ENCODE peak calls at places on chromosomes 2 and 18, in eight cellular contexts. C, M, V, Q, W, Y, R and J are unnamed samples.

GRCh38 chr2:213763358-213763757 is 479.1 kb downstream of the SPAG16 start:
- DNase-seq in C (no peak), Q (no peak), R (no peak), M (no peak), Y (no peak), W (no peak), V (no peak), J (no peak)

GRCh38 chr2:142286618-142287017 is 155.8 kb upstream of the LRP1B start:
- DNase-seq in M (peak; percentile 34), V (peak; percentile 23), W (peak; percentile 61), C (no peak), R (no peak), Q (no peak), Y (peak; percentile 42), J (no peak)

GRCh38 chr2:171972329-171972982 is 27.3 kb upstream of the METAP1D start:
- DNase-seq in Q (no peak), W (no peak), Y (no peak), M (no peak), V (no peak), R (no peak), C (peak; percentile 3), J (no peak)

GRCh38 chr2:141611143-141611571 is 519.7 kb downstream of the LRP1B start:
- DNase-seq in V (no peak), Q (peak; percentile 0), M (no peak), Y (no peak), C (peak; percentile 51), W (peak; percentile 41), R (no peak), J (no peak)

GRCh38 chr2:241617431-241618154 is 19.4 kb downstream of the THAP4 start:
- DNase-seq in M (no peak), C (no peak), Q (no peak), Y (no peak), W (no peak), V (peak; percentile 74), R (peak; percentile 33), J (no peak)

GRCh38 chr2:23464156-23464555 is 79.2 kb downstream of the KLHL29 start:
- DNase-seq in C (no peak), W (no peak), Q (no peak), V (no peak), M (no peak), Y (no peak), R (no peak), J (no peak)

GRCh38 chr18:54360406-54360805 is 2.7 kb downstream of the C18orf54 start:
- DNase-seq in W (no peak), V (no peak), R (no peak), Y (no peak), C (peak; percentile 16), M (no peak), Q (peak; percentile 16), J (no peak)

GRCh38 chr2:55051026-55051866 is 995 bp upstream of the RTN4 start:
- DNase-seq in Y (peak; percentile 99), C (peak; percentile 98), W (peak; percentile 99), Q (peak; percentile 99), M (no peak), R (peak; percentile 58), V (no peak), J (no peak)

GRCh38 chr18:62802523-62802922 is 87.2 kb downstream of the PHLPP1 start:
- DNase-seq in C (peak; percentile 37), V (no peak), Y (no peak), W (no peak), R (no peak), M (no peak), Q (peak; percentile 32), J (no peak)

GRCh38 chr2:26609839-26610277 is 31.3 kb downstream of the CIB4 start:
- DNase-seq in Q (no peak), C (no peak), Y (no peak), R (no peak), V (no peak), M (no peak), W (no peak), J (no peak)

GRCh38 chr2:10439971-10440370 is 8.2 kb downstream of the ODC1 start:
- DNase-seq in M (no peak), R (no peak), C (no peak), V (no peak), Q (no peak), Y (no peak), W (no peak), J (no peak)

GRCh38 chr2:10439185-10439879 is 8.8 kb downstream of the ODC1 start:
- DNase-seq in Y (no peak), M (no peak), C (no peak), W (no peak), Q (peak; percentile 46), V (no peak), R (no peak), J (no peak)

GRCh38 chr2:10436711-10437110 is 11.4 kb downstream of the ODC1 start:
- DNase-seq in M (no peak), R (no peak), Q (no peak), V (no peak), Y (no peak), W (no peak), C (no peak), J (no peak)

GRCh38 chr2:10438688-10439087 is 9.4 kb downstream of the ODC1 start:
- DNase-seq in M (no peak), W (no peak), Q (no peak), C (no peak), Y (no peak), V (no peak), R (no peak), J (no peak)

GRCh38 chr2:10437806-10438205 is 10.3 kb downstream of the ODC1 start:
- DNase-seq in C (no peak), M (no peak), Q (no peak), Y (no peak), V (no peak), W (no peak), R (no peak), J (no peak)
- TF ChIP-seq CTCF in C (no peak), M (no peak), Q (no peak), Y (no peak), V (no peak), W (no peak), R (no peak), J (no peak)

DNA sequence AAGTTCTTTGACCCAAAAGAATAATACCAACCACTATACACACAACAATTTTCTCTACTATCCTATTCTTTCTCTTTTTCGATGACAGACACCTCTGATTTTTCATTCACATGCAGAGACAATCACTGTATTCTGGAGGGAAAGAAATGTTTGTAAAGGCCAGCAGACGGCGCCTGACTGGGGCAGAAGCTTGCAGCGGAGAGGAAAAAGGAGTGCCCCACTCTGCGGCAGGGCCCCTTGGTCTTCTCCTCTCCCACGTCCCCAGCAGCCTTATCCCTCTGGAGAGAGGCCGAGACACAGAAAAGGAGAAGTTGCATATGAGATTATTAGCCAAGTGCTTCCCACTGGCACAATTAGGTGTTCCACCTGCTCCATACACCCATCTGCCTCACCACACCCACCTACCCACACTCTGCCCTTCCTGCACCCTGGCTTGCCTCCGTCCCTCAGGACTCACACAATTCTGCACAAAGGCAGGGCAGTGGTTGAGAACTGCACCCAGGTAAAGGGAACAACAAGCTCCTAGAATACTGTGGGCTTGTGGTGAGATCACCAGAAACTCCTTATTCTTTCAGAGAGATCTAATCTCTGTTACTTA is 687.3 kb downstream of the NRXN1 start:
- DNase-seq in M (no peak), W (no peak), C (no peak), V (no peak), R (no peak), Y (no peak), Q (no peak), J (peak; percentile 57)
- TF ChIP-seq CTCF in M (no peak), W (peak; percentile 35), C (no peak), V (no peak), R (no peak), Y (no peak), Q (no peak), J (peak; percentile 10)

DNA sequence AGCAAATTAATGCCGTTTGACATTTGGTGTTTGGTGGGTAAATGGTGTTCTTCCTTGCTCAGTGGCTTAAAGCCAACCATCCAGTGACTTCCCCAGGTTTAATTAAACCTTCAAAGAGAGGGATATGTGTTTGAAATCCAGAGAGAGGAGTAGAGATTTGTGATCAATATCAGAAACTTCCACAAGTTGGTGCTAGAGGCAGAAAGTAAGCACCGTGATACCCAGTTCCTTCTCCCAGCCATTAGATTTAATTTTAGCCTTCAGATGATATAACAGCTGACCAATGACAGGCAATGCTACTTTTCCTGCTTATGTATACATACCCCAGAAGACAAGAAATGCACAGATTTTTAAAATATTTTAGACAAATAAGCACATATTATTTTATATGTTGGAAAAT is 398.5 kb downstream of the CDH2 start:
- DNase-seq in R (no peak), Y (no peak), M (no peak), W (peak; percentile 52), C (peak; percentile 47), Q (peak; percentile 44), V (no peak), J (no peak)
- TF ChIP-seq CTCF in R (peak; percentile 19), Y (no peak), M (peak; percentile 61), W (peak; percentile 73), C (peak; percentile 66), Q (peak; percentile 66), V (no peak), J (no peak)

DNA sequence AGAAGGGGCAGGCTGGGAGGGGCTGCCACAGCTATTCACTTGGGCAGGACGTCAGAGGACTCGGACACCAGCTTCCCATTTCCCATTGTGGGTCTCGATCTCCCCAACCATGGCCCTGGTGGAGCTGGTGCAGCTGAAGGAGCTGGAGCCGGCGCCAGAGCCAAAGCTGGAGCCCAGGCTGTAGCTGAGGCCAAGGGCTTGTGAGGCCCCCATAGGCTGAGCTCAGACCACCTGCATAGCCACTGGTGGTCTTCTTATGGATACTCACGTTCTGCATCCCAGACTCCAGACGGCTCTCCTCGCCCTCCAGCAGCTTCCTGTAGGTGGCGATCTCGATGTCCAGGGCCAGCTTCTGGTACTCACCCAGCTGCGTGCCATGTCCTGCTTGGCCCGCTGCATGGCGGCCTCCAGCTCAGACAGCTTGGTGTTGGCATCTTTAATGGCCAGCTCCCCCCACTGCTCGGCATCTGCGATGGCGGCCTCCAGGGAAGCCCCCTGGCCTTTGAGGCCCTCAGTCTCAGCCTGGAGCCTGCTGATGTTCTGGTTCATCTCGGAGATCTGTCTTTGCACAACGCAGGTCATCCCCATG is 6.0 kb upstream of the CDK5R2 start:
- DNase-seq in Y (no peak), W (no peak), R (no peak), M (peak; percentile 34), Q (no peak), V (no peak), C (no peak), J (no peak)
- TF ChIP-seq CTCF in Y (no peak), W (no peak), R (no peak), M (peak; percentile 46), Q (no peak), V (peak; percentile 5), C (no peak), J (no peak)

GRCh38 chr18:459801-460200 is 40.7 kb downstream of the COLEC12 start:
- DNase-seq in V (no peak), M (no peak), Y (no peak), R (no peak), Q (peak; percentile 28), W (no peak), C (no peak), J (no peak)
- TF ChIP-seq CTCF in V (no peak), M (no peak), Y (no peak), R (no peak), Q (no peak), W (no peak), C (no peak), J (no peak)

DNA sequence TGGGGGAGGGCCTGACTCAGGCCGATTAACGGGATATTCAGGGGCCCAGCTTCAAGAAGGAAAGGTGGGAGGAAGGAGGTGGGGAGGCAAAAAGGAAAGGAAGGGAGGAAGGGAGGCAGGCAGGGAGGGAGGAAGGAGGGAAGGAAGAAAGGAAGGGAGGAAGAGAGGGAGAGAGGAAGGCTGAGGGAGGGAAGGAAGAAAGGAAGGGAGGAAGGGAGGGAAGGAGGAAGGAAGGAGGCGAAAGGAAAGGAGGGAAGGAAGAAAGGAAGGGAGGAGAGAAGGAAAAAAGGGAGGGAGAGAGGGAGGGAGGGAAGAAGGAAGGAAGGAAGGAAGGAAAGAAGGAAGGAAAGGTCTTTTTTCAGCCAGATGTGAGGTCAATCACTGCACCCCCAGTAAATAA is 85.3 kb downstream of the C1QL2 start:
- DNase-seq in R (no peak), W (no peak), Q (no peak), Y (no peak), V (no peak), C (no peak), M (no peak), J (no peak)
- TF ChIP-seq CTCF in R (no peak), W (no peak), Q (no peak), Y (no peak), V (no peak), C (no peak), M (no peak), J (no peak)